ENCODE peak calls at places on chromosomes 16 and 17, in six cellular contexts. R is K562, Y is uterus, I is Peyer's patch, W is adrenal gland, U is A549. S is an unnamed sample. For H3K4me1, the result is how much of the 10 kb centered on the place peaks cover.

GRCh38 chr17:17819561-17819995 is 17.2 kb downstream of the SREBF1 start:
- DNase-seq in Y (peak), I (peak), W (peak), U (peak), R (no peak), S (no peak)

GRCh38 chr16:84583995-84584394 is 33.9 kb downstream of the COTL1 start:
- DNase-seq in Y (no peak), W (no peak), R (no peak), U (no peak), I (no peak), S (no peak)

GRCh38 chr17:61729690-61730268 is 133.5 kb downstream of the BRIP1 start:
- DNase-seq in W (no peak), U (no peak), Y (no peak), I (no peak), R (no peak), S (no peak)

GRCh38 chr17:44223574-44224046 is 4.1 kb upstream of the UBTF start:
- DNase-seq in I (no peak), U (no peak), W (peak), R (no peak), Y (peak), S (no peak)

GRCh38 chr17:62626719-62627218 is 701 bp upstream of the MRC2 start:
- DNase-seq in U (peak), R (no peak), Y (peak), W (no peak), I (no peak), S (no peak)

GRCh38 chr17:39755550-39756375 is 18.0 kb downstream of the GRB7 start:
- DNase-seq in W (no peak), R (no peak), U (no peak), I (peak), Y (no peak), S (no peak)

GRCh38 chr17:72386619-72387237 is 265.9 kb downstream of the SOX9 start:
- DNase-seq in W (no peak), U (peak), R (no peak), Y (no peak), I (no peak), S (no peak)

GRCh38 chr17:416293-417206 is 63.9 kb upstream of the RPH3AL start:
- DNase-seq in I (peak), R (no peak), U (no peak), W (no peak), Y (no peak), S (no peak)

GRCh38 chr17:45224671-45225050 is 3.0 kb downstream of the FMNL1 start:
- DNase-seq in U (no peak), I (no peak), R (no peak), W (no peak), Y (no peak), S (no peak)

GRCh38 chr16:9849697-9850245 is 332.5 kb downstream of the GRIN2A start:
- DNase-seq in Y (no peak), I (no peak), U (no peak), W (no peak), R (no peak), S (no peak)

GRCh38 chr17:62781826-62782225 is 26.3 kb downstream of the MARCHF10 start:
- DNase-seq in U (peak), Y (no peak), R (no peak), W (no peak), I (no peak), S (no peak)

GRCh38 chr17:58691701-58692238 is at the start of gene TEX14:
- DNase-seq in R (peak), U (no peak), Y (peak), I (no peak), W (peak), S (no peak)

GRCh38 chr17:48583708-48584582 is 5.8 kb upstream of the HOXB4 start:
- DNase-seq in I (no peak), W (no peak), U (no peak), Y (no peak), R (no peak), S (no peak)

GRCh38 chr16:89828199-89828869 is at the start of gene SPIRE2:
- DNase-seq in W (peak), R (peak), U (peak), Y (peak), I (peak), S (no peak)

GRCh38 chr16:61243954-61244353 is 792.3 kb downstream of the CDH8 start:
- DNase-seq in Y (no peak), I (no peak), R (no peak), W (no peak), U (no peak), S (no peak)

GRCh38 chr17:12979826-12980500 is 37.9 kb downstream of the ELAC2 start:
- DNase-seq in W (no peak), U (no peak), R (no peak), Y (no peak), I (no peak), S (no peak)

GRCh38 chr17:41098476-41098875 is 534 bp upstream of the KRTAP4-8 start:
- DNase-seq in U (no peak), Y (no peak), W (no peak), I (no peak), R (no peak), S (no peak)

GRCh38 chr17:38341035-38341721 is 2.6 kb downstream of the GPR179 start:
- DNase-seq in I (peak), Y (no peak), W (peak), R (no peak), U (no peak), S (no peak)

GRCh38 chr16:29674188-29674587 is 4.8 kb upstream of the QPRT start:
- DNase-seq in I (peak), U (no peak), W (peak), Y (peak), R (no peak), S (no peak)

GRCh38 chr16:6687593-6687992 is 645.1 kb upstream of the RBFOX1 start:
- DNase-seq in R (peak), U (no peak), W (no peak), Y (no peak), I (no peak), S (no peak)

GRCh38 chr17:32136856-32137255 is 5.4 kb upstream of the RHOT1 start:
- DNase-seq in W (no peak), I (peak), R (no peak), U (no peak), Y (no peak), S (no peak)

GRCh38 chr17:63332286-63332685 is 113.8 kb downstream of the CYB561 start:
- DNase-seq in R (no peak), U (no peak), W (no peak), I (no peak), Y (no peak), S (no peak)

GRCh38 chr16:11034481-11034931 is 90.1 kb downstream of the CLEC16A start:
- DNase-seq in W (no peak), R (no peak), U (no peak), I (no peak), Y (peak), S (no peak)

GRCh38 chr17:59558953-59559352 is 6.5 kb upstream of the DHX40 start:
- DNase-seq in W (no peak), U (no peak), R (no peak), Y (no peak), I (no peak), S (no peak)

GRCh38 chr16:84438971-84439696 is 65.3 kb downstream of the MEAK7 start:
- DNase-seq in Y (no peak), R (no peak), U (no peak), I (peak), W (no peak), S (no peak)

GRCh38 chr16:87543436-87544191 is 50.8 kb upstream of the ZCCHC14 start:
- DNase-seq in U (no peak), W (no peak), R (no peak), I (no peak), Y (no peak), S (no peak)

GRCh38 chr17:43717913-43718312 is 40.7 kb downstream of the SOST start:
- DNase-seq in I (no peak), U (no peak), R (no peak), Y (no peak), W (no peak), S (no peak)

GRCh38 chr17:4986403-4986802 is 1.1 kb downstream of the CAMTA2 start:
- DNase-seq in W (no peak), U (no peak), I (no peak), R (no peak), Y (no peak), S (no peak)

GRCh38 chr17:73311428-73311780 is 397 bp downstream of the CDC42EP4 start:
- DNase-seq in I (no peak), R (peak), U (no peak), W (no peak), Y (no peak), S (no peak)

GRCh38 chr17:78974635-78975591 is 4.8 kb downstream of the LGALS3BP start:
- DNase-seq in I (peak), Y (peak), R (no peak), W (peak), U (peak), S (peak)

GRCh38 chr16:85211247-85211910 is 99.1 kb upstream of the CIBAR2 start:
- DNase-seq in U (no peak), Y (no peak), I (no peak), W (peak), R (no peak), S (no peak)

GRCh38 chr17:49992933-49993422 is 2.0 kb downstream of the DLX3 start:
- DNase-seq in I (no peak), U (no peak), R (no peak), W (no peak), Y (no peak), S (peak)

GRCh38 chr17:2264023-2264860 is 39.3 kb downstream of the SMG6 start:
- DNase-seq in R (no peak), U (no peak), Y (peak), I (peak), W (no peak), S (no peak)

GRCh38 chr17:69733171-69734014 is 318.9 kb downstream of the MAP2K6 start:
- DNase-seq in U (peak), W (peak), Y (no peak), I (no peak), R (no peak), S (no peak)

GRCh38 chr16:88524973-88525662 is 45.1 kb upstream of the ZC3H18 start:
- DNase-seq in R (no peak), U (no peak), Y (no peak), W (no peak), I (no peak), S (no peak)

DNA sequence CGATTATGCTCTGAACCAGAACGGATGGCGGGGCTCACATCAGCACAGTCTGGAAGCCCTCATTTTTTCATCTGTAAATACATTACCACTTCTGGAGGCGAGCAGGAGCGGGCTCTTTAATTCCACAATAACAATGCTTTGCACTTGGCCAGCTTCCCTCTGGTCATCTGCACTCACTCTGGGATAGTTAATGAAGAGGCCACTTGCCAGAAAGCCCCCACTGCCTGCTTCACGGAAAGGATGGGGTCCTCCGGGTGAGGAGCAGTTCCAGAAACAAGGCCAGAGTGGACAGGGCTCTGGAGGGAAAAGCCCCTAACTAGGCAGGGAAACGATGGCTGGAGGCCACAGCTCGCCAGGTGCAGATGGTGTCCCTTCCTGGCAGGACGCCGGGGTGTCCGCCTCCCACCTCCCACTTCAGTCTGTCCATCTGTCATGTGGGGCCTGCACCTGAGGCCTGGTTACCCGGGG is 13.1 kb upstream of the BCAR1 start:
- DNase-seq in Y (peak), W (peak), I (no peak), U (no peak), R (no peak), S (no peak)
- H3K4me1 ChIP-seq in Y (under half), W (half or more), I (under half), U (half or more), R (half or more), S (half or more)

GRCh38 chr16:67150833-67151396 is at the start of gene B3GNT9:
- DNase-seq in U (peak), I (peak), R (peak), Y (peak), W (peak), S (peak)

GRCh38 chr16:67148221-67148620 is 2.6 kb downstream of the B3GNT9 start:
- DNase-seq in I (no peak), U (no peak), R (no peak), W (no peak), Y (no peak), S (no peak)

GRCh38 chr16:67150058-67150832 is 553 bp downstream of the B3GNT9 start:
- DNase-seq in Y (no peak), W (peak), R (peak), I (no peak), U (peak), S (no peak)

GRCh38 chr16:67148656-67149275 is 2.0 kb downstream of the B3GNT9 start:
- DNase-seq in W (no peak), I (no peak), R (no peak), Y (no peak), U (no peak), S (no peak)

DNA sequence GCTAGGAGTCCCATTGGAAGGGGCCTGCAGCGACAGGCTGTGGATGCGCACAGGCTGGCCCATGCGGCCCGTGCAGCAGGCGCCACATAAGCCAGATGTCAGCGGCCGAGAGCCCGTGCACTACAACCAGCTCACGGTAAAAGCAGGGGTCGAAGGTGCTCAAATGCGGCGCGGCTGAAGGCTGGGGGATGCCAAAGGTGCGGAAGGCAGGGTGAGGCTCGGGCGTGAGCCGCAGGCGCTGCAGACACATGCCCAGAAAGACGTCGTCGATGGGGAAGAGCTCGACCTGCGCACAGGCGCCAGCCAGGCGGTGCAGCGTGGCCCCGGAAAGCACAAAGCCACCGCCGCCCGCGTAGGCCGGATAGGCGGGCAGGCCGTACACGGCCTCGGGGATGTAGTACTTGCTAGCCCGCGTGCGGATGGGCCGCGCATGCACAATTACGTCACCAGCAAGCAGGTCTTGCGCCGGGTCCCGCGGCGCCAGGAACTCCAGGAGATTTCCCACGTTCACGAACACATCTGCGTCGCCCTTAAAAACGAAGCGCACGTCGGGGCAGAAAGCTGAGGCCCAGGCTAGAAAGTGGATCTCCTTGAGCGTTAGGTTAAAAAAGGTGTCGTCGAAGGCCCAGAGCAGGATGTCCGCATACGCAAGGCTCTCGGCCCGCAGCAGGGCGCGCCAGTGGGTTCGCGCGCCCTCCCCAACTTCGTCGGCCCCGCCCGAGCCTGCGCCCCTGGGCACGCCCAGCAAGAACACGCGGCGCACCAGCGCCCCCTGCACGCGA is 1.3 kb downstream of the B3GNT9 start:
- DNase-seq in W (no peak), Y (no peak), I (no peak), U (no peak), R (no peak), S (no peak)
- TF ChIP-seq POLR2A in W (no peak), Y (no peak), I (no peak), U (no peak), R (peak), S (no peak)

DNA sequence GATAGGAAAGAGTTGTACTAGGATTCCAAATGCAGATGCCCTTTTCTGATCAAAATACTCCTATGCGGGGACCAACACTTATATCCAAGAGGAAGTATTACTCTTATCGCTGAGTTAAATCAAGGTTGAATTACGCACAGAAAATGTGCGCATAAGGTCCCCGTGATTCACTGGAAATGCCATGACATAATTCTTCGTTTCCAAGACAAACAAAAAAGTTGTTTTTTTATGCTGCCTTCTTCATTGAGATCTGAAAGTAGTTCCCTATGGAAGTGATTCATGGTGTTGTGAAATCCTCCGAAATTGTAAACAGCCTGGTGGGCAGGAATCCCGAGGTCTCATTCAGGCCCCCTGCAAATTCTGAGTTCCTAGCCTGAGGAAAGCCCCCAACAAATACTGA is 463.8 kb upstream of the HSBP1 start:
- DNase-seq in U (peak), Y (peak), W (no peak), I (no peak), R (no peak), S (no peak)
- H3K4me1 ChIP-seq in U (under half), Y (under half), W (under half), I (under half), R (under half), S (under half)

DNA sequence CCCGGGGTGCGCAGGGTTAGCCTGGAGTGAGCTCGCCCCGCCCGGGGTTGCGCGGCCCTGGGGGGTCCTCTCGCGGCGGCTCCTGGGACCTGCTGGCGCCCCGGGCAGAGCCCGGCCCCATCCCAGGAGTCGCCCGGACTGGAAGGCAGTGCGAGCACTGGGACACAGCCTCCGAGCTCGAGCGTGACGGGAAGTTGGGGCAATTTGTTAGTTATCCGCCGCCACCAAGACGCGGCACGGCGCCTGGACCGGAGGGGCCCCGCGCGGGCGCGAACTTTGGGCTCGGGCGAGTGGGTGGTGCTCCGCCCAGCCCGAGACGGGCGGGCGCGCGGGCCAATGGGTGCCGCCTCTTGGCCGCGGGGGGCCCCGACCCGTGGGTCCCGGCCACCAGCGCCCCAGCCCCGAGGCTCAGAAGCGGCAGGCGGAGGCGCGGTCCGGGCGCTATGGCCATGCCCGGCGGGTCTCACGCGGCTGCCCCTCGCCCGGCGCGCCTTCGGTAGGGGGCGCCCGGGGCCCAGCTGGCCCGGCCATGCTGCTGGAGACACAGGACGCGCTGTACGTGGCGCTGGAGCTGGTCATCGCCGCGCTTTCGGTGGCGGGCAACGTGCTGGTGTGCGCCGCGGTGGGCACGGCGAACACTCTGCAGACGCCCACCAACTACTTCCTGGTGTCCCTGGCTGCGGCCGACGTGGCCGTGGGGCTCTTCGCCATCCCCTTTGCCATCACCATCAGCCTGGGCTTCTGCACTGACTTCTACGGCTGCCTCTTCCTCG is at the start of gene ADORA2B:
- DNase-seq in Y (no peak), W (peak), R (peak), I (peak), U (peak), S (no peak)
- TF ChIP-seq POLR2A in Y (no peak), W (no peak), R (peak), I (no peak), U (peak), S (no peak)

GRCh38 chr17:29148790-29149430 is 31.3 kb downstream of the MYO18A start:
- DNase-seq in R (peak), Y (peak), W (peak), U (peak), I (peak), S (peak)
- H3K4me1 ChIP-seq in R (under half), Y (under half), W (half or more), U (half or more), I (under half), S (half or more)

GRCh38 chr16:49858200-49859129 is 2.6 kb upstream of the ZNF423 start:
- DNase-seq in I (peak), U (peak), W (peak), Y (peak), R (peak), S (peak)

GRCh38 chr16:49855280-49855821 is 561 bp downstream of the ZNF423 start:
- DNase-seq in W (peak), U (peak), R (peak), Y (peak), I (peak), S (peak)

GRCh38 chr16:49857423-49858181 is 1.7 kb upstream of the ZNF423 start:
- DNase-seq in W (peak), U (peak), I (peak), Y (peak), R (peak), S (no peak)

GRCh38 chr16:49855822-49856740 is at the start of gene ZNF423:
- DNase-seq in Y (no peak), W (no peak), R (no peak), U (no peak), I (no peak), S (no peak)

GRCh38 chr16:49856741-49857330 is 924 bp upstream of the ZNF423 start:
- DNase-seq in I (peak), Y (peak), U (peak), R (peak), W (peak), S (no peak)
- TF ChIP-seq POLR2A in I (no peak), Y (peak), U (no peak), R (no peak), W (peak), S (no peak)

GRCh38 chr16:2148714-2149629 is 547 bp downstream of the RAB26 start:
- DNase-seq in Y (no peak), U (peak), I (no peak), W (no peak), R (peak), S (no peak)

GRCh38 chr16:2146739-2147138 is 1.7 kb upstream of the RAB26 start:
- DNase-seq in W (no peak), I (no peak), R (no peak), Y (no peak), U (no peak), S (no peak)

GRCh38 chr16:2145843-2146242 is 2.6 kb upstream of the RAB26 start:
- DNase-seq in I (no peak), R (no peak), U (no peak), Y (no peak), W (no peak), S (no peak)

GRCh38 chr16:2147981-2148671 is at the start of gene RAB26:
- DNase-seq in W (peak), I (peak), R (peak), Y (peak), U (peak), S (peak)

GRCh38 chr16:2147378-2147777 is 1.0 kb upstream of the RAB26 start:
- DNase-seq in U (no peak), I (no peak), Y (no peak), R (no peak), W (no peak), S (no peak)
- H3K4me1 ChIP-seq in U (under half), I (under half), Y (under half), R (half or more), W (under half), S (under half)

GRCh38 chr16:684067-684794 is at the start of gene JMJD8:
- DNase-seq in U (peak), W (peak), R (peak), I (peak), Y (peak), S (peak)
- TF ChIP-seq POLR2A in U (peak), W (peak), R (peak), I (peak), Y (peak), S (no peak)

S was measured in suprapubic skin.